ENCODE peak calls at places on chromosomes 16 and 17, in seven cellular contexts. G is AG09309, V is non-pigmented ciliary epithelial cell, O is GM03348, D is lung microvascular endothelial cell, N is NCI-H510A treated with DMSO at 0.1 percent for 48 hours, R is mucosa of descending colon. Q is an unnamed sample.

GRCh38 chr17:28508325-28508724 is 2.2 kb downstream of the FOXN1 start:
- DNase-seq in G (no peak), V (no peak), O (no peak), D (no peak), N (no peak), R (no peak), Q (no peak)

GRCh38 chr17:7632492-7632894 is 2.6 kb downstream of the SHBG start:
- DNase-seq in G (no peak), V (no peak), O (peak), D (peak), N (peak), R (peak), Q (no peak)

GRCh38 chr17:80260791-80261158 is at the start of gene RNF213:
- DNase-seq in G (no peak), V (no peak), O (peak), D (peak), N (no peak), R (peak), Q (peak)

GRCh38 chr16:11183035-11183812 is 72.8 kb downstream of the SOCS1 start:
- DNase-seq in G (no peak), V (no peak), O (no peak), D (no peak), N (no peak), R (no peak), Q (no peak)

GRCh38 chr17:2710075-2710803 is 1.3 kb downstream of the CLUH start:
- DNase-seq in G (no peak), V (no peak), O (no peak), D (peak), N (no peak), R (no peak), Q (peak)

GRCh38 chr16:50445603-50446250 is 76.9 kb upstream of the BRD7 start:
- DNase-seq in G (no peak), V (no peak), O (no peak), D (no peak), N (no peak), R (no peak), Q (no peak)

GRCh38 chr16:14289692-14290340 is 218.7 kb downstream of the MRTFB start:
- DNase-seq in G (no peak), V (no peak), O (no peak), D (peak), N (no peak), R (no peak), Q (no peak)

GRCh38 chr17:30954046-30954805 is 16.6 kb upstream of the RNF135 start:
- DNase-seq in G (no peak), V (no peak), O (no peak), D (no peak), N (no peak), R (no peak), Q (no peak)

GRCh38 chr17:48002920-48003685 is 32.2 kb downstream of the CDK5RAP3 start:
- DNase-seq in G (no peak), V (no peak), O (no peak), D (no peak), N (no peak), R (no peak), Q (no peak)

GRCh38 chr16:67936876-67937605 is 391 bp upstream of the PSMB10 start:
- DNase-seq in G (no peak), V (peak), O (no peak), D (no peak), N (peak), R (no peak), Q (peak)

GRCh38 chr17:57424777-57425188 is 168.5 kb downstream of the MSI2 start:
- DNase-seq in G (no peak), V (no peak), O (no peak), D (peak), N (no peak), R (peak), Q (no peak)

GRCh38 chr16:25126820-25127232 is 15.3 kb downstream of the LCMT1 start:
- DNase-seq in G (peak), V (peak), O (peak), D (peak), N (peak), R (peak), Q (no peak)

GRCh38 chr17:20026960-20027359 is 17.8 kb downstream of the SPECC1 start:
- DNase-seq in G (no peak), V (no peak), O (no peak), D (no peak), N (no peak), R (no peak), Q (no peak)

GRCh38 chr16:87332150-87332549 is 15.0 kb upstream of the C16orf95 start:
- DNase-seq in G (no peak), V (no peak), O (no peak), D (no peak), N (no peak), R (no peak), Q (no peak)

GRCh38 chr16:10182186-10182683 is at the start of gene GRIN2A:
- DNase-seq in G (no peak), V (no peak), O (no peak), D (no peak), N (no peak), R (no peak), Q (no peak)

GRCh38 chr16:86421995-86422394 is 88.3 kb upstream of the FOXF1 start:
- DNase-seq in G (no peak), V (no peak), O (no peak), D (no peak), N (no peak), R (no peak), Q (no peak)

GRCh38 chr16:65057184-65057583 is 64.7 kb downstream of the CDH11 start:
- DNase-seq in G (no peak), V (no peak), O (no peak), D (no peak), N (no peak), R (no peak), Q (no peak)

GRCh38 chr17:31687505-31688126 is 171.4 kb downstream of the COPRS start:
- DNase-seq in G (no peak), V (no peak), O (no peak), D (no peak), N (no peak), R (no peak), Q (no peak)

GRCh38 chr16:77172964-77173363 is 18.0 kb upstream of the MON1B start:
- DNase-seq in G (no peak), V (no peak), O (no peak), D (peak), N (no peak), R (no peak), Q (no peak)

GRCh38 chr16:56742030-56742984 is 12.4 kb downstream of the NUP93 start:
- DNase-seq in G (peak), V (peak), O (peak), D (peak), N (no peak), R (no peak), Q (no peak)

GRCh38 chr16:49469930-49470451 is 96.4 kb downstream of the C16orf78 start:
- DNase-seq in G (no peak), V (no peak), O (no peak), D (no peak), N (no peak), R (no peak), Q (no peak)

GRCh38 chr16:55323637-55324490 is at the start of gene IRX6:
- DNase-seq in G (peak), V (no peak), O (peak), D (no peak), N (peak), R (peak), Q (peak)

GRCh38 chr16:60274431-60275017 is 1540.4 kb upstream of the GOT2 start:
- DNase-seq in G (no peak), V (no peak), O (no peak), D (no peak), N (no peak), R (no peak), Q (no peak)

GRCh38 chr16:3819741-3820724 is 60.5 kb downstream of the CREBBP start:
- DNase-seq in G (peak), V (peak), O (peak), D (peak), N (peak), R (peak), Q (no peak)

GRCh38 chr17:39235555-39236221 is 9.9 kb upstream of the STAC2 start:
- DNase-seq in G (no peak), V (no peak), O (peak), D (peak), N (peak), R (peak), Q (no peak)

GRCh38 chr17:57954421-57955182 is 610 bp downstream of the CUEDC1 start:
- DNase-seq in G (no peak), V (no peak), O (peak), D (peak), N (peak), R (peak), Q (peak)

GRCh38 chr16:89256651-89257254 is 39.2 kb downstream of the ZNF778 start:
- DNase-seq in G (no peak), V (no peak), O (peak), D (peak), N (no peak), R (peak), Q (no peak)

GRCh38 chr16:68800257-68800875 is 43.0 kb upstream of the TANGO6 start:
- DNase-seq in G (peak), V (peak), O (peak), D (peak), N (peak), R (no peak), Q (no peak)

GRCh38 chr17:77327181-77327565 is 186.4 kb downstream of the SEC14L1 start:
- DNase-seq in G (no peak), V (no peak), O (no peak), D (no peak), N (no peak), R (no peak), Q (no peak)

GRCh38 chr17:37770631-37771518 is 26.0 kb upstream of the HNF1B start:
- DNase-seq in G (no peak), V (no peak), O (peak), D (peak), N (peak), R (peak), Q (no peak)

GRCh38 chr17:53032861-53033271 is 789.9 kb upstream of the KIF2B start:
- DNase-seq in G (no peak), V (peak), O (no peak), D (peak), N (peak), R (peak), Q (no peak)

GRCh38 chr16:77834600-77834963 is 46.2 kb downstream of the VAT1L start:
- DNase-seq in G (peak), V (peak), O (peak), D (peak), N (no peak), R (no peak), Q (no peak)

GRCh38 chr17:77602062-77602746 is 356.3 kb upstream of the TNRC6C start:
- DNase-seq in G (peak), V (no peak), O (peak), D (no peak), N (no peak), R (no peak), Q (peak)

GRCh38 chr16:684961-685696 is 995 bp upstream of the JMJD8 start:
- DNase-seq in G (no peak), V (no peak), O (no peak), D (no peak), N (peak), R (peak), Q (no peak)

GRCh38 chr16:54928421-54929089 is 2.1 kb upstream of the IRX5 start:
- DNase-seq in G (no peak), V (no peak), O (peak), D (peak), N (no peak), R (peak), Q (peak)

GRCh38 chr17:15240617-15241016 is 24.5 kb downstream of the PMP22 start:
- DNase-seq in G (no peak), V (no peak), O (no peak), D (no peak), N (no peak), R (no peak), Q (no peak)

GRCh38 chr16:12784076-12784475 is 19.6 kb downstream of the CPPED1 start:
- DNase-seq in G (no peak), V (no peak), O (no peak), D (no peak), N (no peak), R (no peak), Q (no peak)

GRCh38 chr16:8685617-8686016 is 11.2 kb downstream of the ABAT start:
- DNase-seq in G (no peak), V (no peak), O (no peak), D (no peak), N (peak), R (no peak), Q (no peak)

Q was measured in gastrocnemius medialis.